ENCODE peak calls at places on chromosome X, in eight cellular contexts. One of them, this sample, is unnamed.

GRCh38 chrX:116436358-116436816 is at the start of gene SLC6A14:
- DNase-seq in osteocyte: no peak
- DNase-seq in fibroblast of mammary gland: no peak
- DNase-seq in choroid plexus epithelial cell: no peak
- DNase-seq in cardiac muscle cell: no peak
- DNase-seq in breast epithelium: no peak
- DNase-seq in hepatocyte: peak; percentile 18
- DNase-seq in tibial artery: no peak
- DNase-seq in this sample: no peak

GRCh38 chrX:113986427-113986826 is 597.5 kb upstream of the HTR2C start:
- DNase-seq in hepatocyte: no peak
- DNase-seq in cardiac muscle cell: no peak
- DNase-seq in tibial artery: no peak
- DNase-seq in osteocyte: no peak
- DNase-seq in choroid plexus epithelial cell: no peak
- DNase-seq in breast epithelium: no peak
- DNase-seq in fibroblast of mammary gland: no peak
- DNase-seq in this sample: no peak

GRCh38 chrX:30642642-30643041 is 10.6 kb upstream of the GK start:
- DNase-seq in fibroblast of mammary gland: no peak
- DNase-seq in osteocyte: no peak
- DNase-seq in hepatocyte: no peak
- DNase-seq in choroid plexus epithelial cell: no peak
- DNase-seq in breast epithelium: no peak
- DNase-seq in cardiac muscle cell: no peak
- DNase-seq in tibial artery: no peak
- DNase-seq in this sample: no peak

GRCh38 chrX:25012793-25013592 is 2.8 kb downstream of the ARX start:
- DNase-seq in tibial artery: no peak
- DNase-seq in cardiac muscle cell: no peak
- DNase-seq in osteocyte: no peak
- DNase-seq in breast epithelium: no peak
- DNase-seq in hepatocyte: no peak
- DNase-seq in choroid plexus epithelial cell: no peak
- DNase-seq in fibroblast of mammary gland: no peak
- DNase-seq in this sample: no peak

GRCh38 chrX:13197961-13198761 is 121.7 kb downstream of the ATXN3L start:
- DNase-seq in breast epithelium: no peak
- DNase-seq in hepatocyte: no peak
- DNase-seq in fibroblast of mammary gland: no peak
- DNase-seq in cardiac muscle cell: no peak
- DNase-seq in tibial artery: no peak
- DNase-seq in choroid plexus epithelial cell: no peak
- DNase-seq in osteocyte: no peak
- DNase-seq in this sample: no peak

GRCh38 chrX:68727696-68728095 is 80.2 kb downstream of the STARD8 start:
- DNase-seq in osteocyte: no peak
- DNase-seq in fibroblast of mammary gland: no peak
- DNase-seq in tibial artery: no peak
- DNase-seq in choroid plexus epithelial cell: no peak
- DNase-seq in breast epithelium: no peak
- DNase-seq in cardiac muscle cell: no peak
- DNase-seq in hepatocyte: no peak
- DNase-seq in this sample: no peak

GRCh38 chrX:10350991-10351390 is 194.2 kb downstream of the CLCN4 start:
- DNase-seq in fibroblast of mammary gland: peak; percentile 85
- DNase-seq in osteocyte: no peak
- DNase-seq in choroid plexus epithelial cell: no peak
- DNase-seq in cardiac muscle cell: no peak
- DNase-seq in breast epithelium: no peak
- DNase-seq in tibial artery: no peak
- DNase-seq in hepatocyte: no peak
- DNase-seq in this sample: no peak

GRCh38 chrX:56600141-56600540 is 36.7 kb downstream of the UBQLN2 start:
- DNase-seq in hepatocyte: no peak
- DNase-seq in osteocyte: no peak
- DNase-seq in cardiac muscle cell: peak; percentile 25
- DNase-seq in fibroblast of mammary gland: peak; percentile 0
- DNase-seq in tibial artery: no peak
- DNase-seq in breast epithelium: no peak
- DNase-seq in choroid plexus epithelial cell: peak; percentile 19
- DNase-seq in this sample: no peak

GRCh38 chrX:65821721-65822496 is 154.5 kb downstream of the MSN start:
- DNase-seq in cardiac muscle cell: peak; percentile 0
- DNase-seq in breast epithelium: no peak
- DNase-seq in choroid plexus epithelial cell: no peak
- DNase-seq in fibroblast of mammary gland: no peak
- DNase-seq in osteocyte: no peak
- DNase-seq in hepatocyte: no peak
- DNase-seq in tibial artery: no peak
- DNase-seq in this sample: no peak

GRCh38 chrX:22109442-22109841 is 77.3 kb downstream of the PHEX start:
- DNase-seq in tibial artery: no peak
- DNase-seq in fibroblast of mammary gland: peak; percentile 56
- DNase-seq in osteocyte: no peak
- DNase-seq in breast epithelium: no peak
- DNase-seq in choroid plexus epithelial cell: peak; percentile 39
- DNase-seq in cardiac muscle cell: no peak
- DNase-seq in hepatocyte: no peak
- DNase-seq in this sample: no peak

GRCh38 chrX:152989292-152989658 is 4.6 kb downstream of the PNMA5 start:
- DNase-seq in hepatocyte: no peak
- DNase-seq in tibial artery: no peak
- DNase-seq in breast epithelium: no peak
- DNase-seq in fibroblast of mammary gland: peak; percentile 17
- DNase-seq in choroid plexus epithelial cell: peak; percentile 45
- DNase-seq in cardiac muscle cell: peak; percentile 38
- DNase-seq in osteocyte: no peak
- DNase-seq in this sample: no peak

GRCh38 chrX:21700967-21701366 is 42.8 kb upstream of the KLHL34 start:
- DNase-seq in choroid plexus epithelial cell: no peak
- DNase-seq in osteocyte: no peak
- DNase-seq in hepatocyte: no peak
- DNase-seq in cardiac muscle cell: no peak
- DNase-seq in tibial artery: no peak
- DNase-seq in fibroblast of mammary gland: peak; percentile 16
- DNase-seq in breast epithelium: no peak
- DNase-seq in this sample: no peak

GRCh38 chrX:74492720-74493201 is 71.5 kb downstream of the SLC16A2 start:
- DNase-seq in choroid plexus epithelial cell: no peak
- DNase-seq in tibial artery: no peak
- DNase-seq in fibroblast of mammary gland: peak; percentile 1
- DNase-seq in cardiac muscle cell: peak; percentile 13
- DNase-seq in hepatocyte: no peak
- DNase-seq in breast epithelium: no peak
- DNase-seq in osteocyte: no peak
- DNase-seq in this sample: no peak

GRCh38 chrX:110041980-110042379 is 39.1 kb downstream of the TMEM164 start:
- DNase-seq in fibroblast of mammary gland: no peak
- DNase-seq in osteocyte: no peak
- DNase-seq in breast epithelium: no peak
- DNase-seq in cardiac muscle cell: no peak
- DNase-seq in choroid plexus epithelial cell: no peak
- DNase-seq in tibial artery: no peak
- DNase-seq in hepatocyte: no peak
- DNase-seq in this sample: no peak

GRCh38 chrX:47687249-47687648 is 28.3 kb upstream of the UXT start:
- DNase-seq in cardiac muscle cell: no peak
- DNase-seq in fibroblast of mammary gland: no peak
- DNase-seq in hepatocyte: no peak
- DNase-seq in tibial artery: no peak
- DNase-seq in breast epithelium: no peak
- DNase-seq in choroid plexus epithelial cell: no peak
- DNase-seq in osteocyte: no peak
- DNase-seq in this sample: no peak

GRCh38 chrX:10011991-10012390 is 44.8 kb downstream of the CLDN34 start:
- DNase-seq in hepatocyte: no peak
- DNase-seq in osteocyte: no peak
- DNase-seq in breast epithelium: no peak
- DNase-seq in tibial artery: no peak
- DNase-seq in choroid plexus epithelial cell: no peak
- DNase-seq in fibroblast of mammary gland: no peak
- DNase-seq in cardiac muscle cell: no peak
- DNase-seq in this sample: no peak

GRCh38 chrX:68983004-68983857 is 154.4 kb downstream of the EFNB1 start:
- DNase-seq in hepatocyte: no peak
- DNase-seq in osteocyte: no peak
- DNase-seq in fibroblast of mammary gland: no peak
- DNase-seq in cardiac muscle cell: no peak
- DNase-seq in tibial artery: no peak
- DNase-seq in choroid plexus epithelial cell: no peak
- DNase-seq in breast epithelium: no peak
- DNase-seq in this sample: peak; percentile 15

GRCh38 chrX:40173662-40174593 is 76.2 kb upstream of the BCOR start:
- DNase-seq in fibroblast of mammary gland: no peak
- DNase-seq in hepatocyte: peak; percentile 76
- DNase-seq in breast epithelium: no peak
- DNase-seq in choroid plexus epithelial cell: peak; percentile 42
- DNase-seq in cardiac muscle cell: peak; percentile 39
- DNase-seq in osteocyte: no peak
- DNase-seq in tibial artery: peak; percentile 63
- DNase-seq in this sample: peak; percentile 14

GRCh38 chrX:20988118-20988517 is 386.1 kb upstream of the CNKSR2 start:
- DNase-seq in osteocyte: no peak
- DNase-seq in breast epithelium: no peak
- DNase-seq in fibroblast of mammary gland: peak; percentile 52
- DNase-seq in cardiac muscle cell: peak; percentile 1
- DNase-seq in choroid plexus epithelial cell: no peak
- DNase-seq in hepatocyte: no peak
- DNase-seq in tibial artery: no peak
- DNase-seq in this sample: no peak

GRCh38 chrX:136780738-136781137 is at the start of gene ARHGEF6:
- DNase-seq in cardiac muscle cell: no peak
- DNase-seq in breast epithelium: no peak
- DNase-seq in choroid plexus epithelial cell: no peak
- DNase-seq in tibial artery: no peak
- DNase-seq in fibroblast of mammary gland: no peak
- DNase-seq in hepatocyte: no peak
- DNase-seq in osteocyte: no peak
- DNase-seq in this sample: no peak

GRCh38 chrX:109848451-109849050 is 115.5 kb upstream of the ACSL4 start:
- DNase-seq in fibroblast of mammary gland: no peak
- DNase-seq in choroid plexus epithelial cell: no peak
- DNase-seq in cardiac muscle cell: no peak
- DNase-seq in hepatocyte: no peak
- DNase-seq in tibial artery: no peak
- DNase-seq in breast epithelium: no peak
- DNase-seq in osteocyte: no peak
- DNase-seq in this sample: no peak

GRCh38 chrX:106619797-106620196 is 8.0 kb downstream of the RADX start:
- DNase-seq in osteocyte: no peak
- DNase-seq in choroid plexus epithelial cell: peak; percentile 31
- DNase-seq in hepatocyte: no peak
- DNase-seq in fibroblast of mammary gland: peak; percentile 17
- DNase-seq in tibial artery: no peak
- DNase-seq in breast epithelium: no peak
- DNase-seq in cardiac muscle cell: peak; percentile 15
- DNase-seq in this sample: no peak
- TF ChIP-seq CTCF in osteocyte: peak; percentile 36
- TF ChIP-seq CTCF in choroid plexus epithelial cell: peak; percentile 55
- TF ChIP-seq CTCF in hepatocyte: peak; percentile 38
- TF ChIP-seq CTCF in fibroblast of mammary gland: peak; percentile 53
- TF ChIP-seq CTCF in tibial artery: no peak
- TF ChIP-seq CTCF in breast epithelium: peak; percentile 8
- TF ChIP-seq CTCF in cardiac muscle cell: peak; percentile 50
- TF ChIP-seq CTCF in this sample: peak; percentile 46

GRCh38 chrX:45879512-45879911 is 665.7 kb downstream of the ZNF674 start:
- DNase-seq in osteocyte: no peak
- DNase-seq in fibroblast of mammary gland: no peak
- DNase-seq in cardiac muscle cell: no peak
- DNase-seq in choroid plexus epithelial cell: no peak
- DNase-seq in breast epithelium: no peak
- DNase-seq in hepatocyte: no peak
- DNase-seq in tibial artery: no peak
- DNase-seq in this sample: no peak
- TF ChIP-seq CTCF in osteocyte: no peak
- TF ChIP-seq CTCF in fibroblast of mammary gland: no peak
- TF ChIP-seq CTCF in cardiac muscle cell: no peak
- TF ChIP-seq CTCF in choroid plexus epithelial cell: no peak
- TF ChIP-seq CTCF in breast epithelium: no peak
- TF ChIP-seq CTCF in hepatocyte: no peak
- TF ChIP-seq CTCF in tibial artery: no peak
- TF ChIP-seq CTCF in this sample: no peak

GRCh38 chrX:107541244-107541643 is 87.1 kb upstream of the PRPS1 start:
- DNase-seq in hepatocyte: peak; percentile 52
- DNase-seq in breast epithelium: no peak
- DNase-seq in fibroblast of mammary gland: peak; percentile 47
- DNase-seq in osteocyte: no peak
- DNase-seq in cardiac muscle cell: no peak
- DNase-seq in tibial artery: no peak
- DNase-seq in choroid plexus epithelial cell: no peak
- DNase-seq in this sample: no peak

GRCh38 chrX:107542500-107542899 is 85.8 kb upstream of the PRPS1 start:
- DNase-seq in breast epithelium: no peak
- DNase-seq in choroid plexus epithelial cell: peak; percentile 46
- DNase-seq in tibial artery: no peak
- DNase-seq in osteocyte: no peak
- DNase-seq in cardiac muscle cell: peak; percentile 34
- DNase-seq in fibroblast of mammary gland: peak; percentile 18
- DNase-seq in hepatocyte: peak; percentile 30
- DNase-seq in this sample: peak; percentile 17

GRCh38 chrX:107537815-107538214 is 88.4 kb downstream of the FRMPD3 start:
- DNase-seq in choroid plexus epithelial cell: peak; percentile 67
- DNase-seq in tibial artery: no peak
- DNase-seq in hepatocyte: peak; percentile 60
- DNase-seq in breast epithelium: no peak
- DNase-seq in fibroblast of mammary gland: peak; percentile 62
- DNase-seq in osteocyte: no peak
- DNase-seq in cardiac muscle cell: peak; percentile 61
- DNase-seq in this sample: no peak
- TF ChIP-seq CTCF in choroid plexus epithelial cell: peak; percentile 69
- TF ChIP-seq CTCF in tibial artery: peak; percentile 17
- TF ChIP-seq CTCF in hepatocyte: peak; percentile 45
- TF ChIP-seq CTCF in breast epithelium: no peak
- TF ChIP-seq CTCF in fibroblast of mammary gland: peak; percentile 61
- TF ChIP-seq CTCF in osteocyte: peak; percentile 59
- TF ChIP-seq CTCF in cardiac muscle cell: peak; percentile 51
- TF ChIP-seq CTCF in this sample: peak; percentile 10

DNA sequence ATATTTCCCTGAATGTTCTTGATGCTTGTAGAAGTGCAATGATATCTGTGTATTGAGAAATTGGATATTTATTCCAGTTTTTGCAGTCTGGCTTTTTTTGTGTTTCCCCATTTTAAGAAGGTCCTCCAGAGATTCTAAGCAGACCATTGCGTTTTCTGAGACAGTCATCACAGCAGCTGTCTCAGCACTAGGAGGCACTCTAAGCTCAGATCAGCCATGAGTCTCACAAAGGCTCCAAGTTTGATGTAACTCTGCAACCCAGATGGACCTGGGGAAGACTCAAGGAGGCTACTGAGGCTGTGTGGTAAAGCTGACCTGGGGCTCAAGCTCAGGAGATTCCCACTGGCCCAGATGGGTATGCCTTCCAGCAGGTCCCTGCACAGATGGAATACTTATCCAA is 89.3 kb upstream of the CYLC1 start:
- DNase-seq in osteocyte: no peak
- DNase-seq in breast epithelium: no peak
- DNase-seq in choroid plexus epithelial cell: no peak
- DNase-seq in cardiac muscle cell: no peak
- DNase-seq in fibroblast of mammary gland: no peak
- DNase-seq in hepatocyte: no peak
- DNase-seq in tibial artery: no peak
- DNase-seq in this sample: no peak
- TF ChIP-seq CTCF in osteocyte: no peak
- TF ChIP-seq CTCF in breast epithelium: no peak
- TF ChIP-seq CTCF in choroid plexus epithelial cell: no peak
- TF ChIP-seq CTCF in cardiac muscle cell: no peak
- TF ChIP-seq CTCF in fibroblast of mammary gland: no peak
- TF ChIP-seq CTCF in hepatocyte: no peak
- TF ChIP-seq CTCF in tibial artery: no peak
- TF ChIP-seq CTCF in this sample: peak; percentile 44

GRCh38 chrX:17374619-17375360 is at the start of gene NHS:
- DNase-seq in hepatocyte: peak; percentile 83
- DNase-seq in fibroblast of mammary gland: peak; percentile 62
- DNase-seq in cardiac muscle cell: peak; percentile 83
- DNase-seq in tibial artery: peak; percentile 87
- DNase-seq in breast epithelium: peak; percentile 58
- DNase-seq in choroid plexus epithelial cell: peak; percentile 70
- DNase-seq in osteocyte: peak; percentile 85
- DNase-seq in this sample: no peak
- TF ChIP-seq CTCF in hepatocyte: peak; percentile 46
- TF ChIP-seq CTCF in fibroblast of mammary gland: peak; percentile 20
- TF ChIP-seq CTCF in cardiac muscle cell: peak; percentile 40
- TF ChIP-seq CTCF in tibial artery: peak; percentile 61
- TF ChIP-seq CTCF in breast epithelium: peak; percentile 21
- TF ChIP-seq CTCF in choroid plexus epithelial cell: peak; percentile 37
- TF ChIP-seq CTCF in osteocyte: peak; percentile 54
- TF ChIP-seq CTCF in this sample: peak; percentile 36